ENCODE peak calls at places on chromosomes 11 and 22, in nine cellular contexts. Z is GM12878; O is Calu3; Q is OCI-LY7; G is fibroblast of lung; H is CD8-positive, alpha-beta T cell; Y is GM06990; D is HFF-Myc; A is brain microvascular endothelial cell. E is an unnamed sample.

GRCh38 chr22:33000342-33001280 is 57.6 kb downstream of the SYN3 start:
- DNase-seq in A (peak), H (peak), O (peak), Y (peak), G (peak), D (peak), Q (peak), Z (no peak), E (no peak)

GRCh38 chr11:130476200-130476921 is 27.9 kb downstream of the ADAMTS15 start:
- DNase-seq in O (no peak), A (no peak), Y (no peak), Z (no peak), Q (no peak), H (peak), G (peak), D (no peak), E (no peak)

GRCh38 chr11:12767022-12767421 is 92.8 kb downstream of the TEAD1 start:
- DNase-seq in Z (no peak), Q (no peak), H (no peak), Y (no peak), D (no peak), O (no peak), G (no peak), A (no peak), E (no peak)

GRCh38 chr11:46903846-46904245 is 14.5 kb downstream of the LRP4 start:
- DNase-seq in Y (no peak), O (no peak), Z (no peak), H (no peak), A (no peak), D (no peak), G (no peak), Q (peak), E (no peak)

GRCh38 chr11:31956310-31956709 is 134.6 kb upstream of the RCN1 start:
- DNase-seq in O (no peak), G (peak), H (no peak), Q (no peak), A (peak), Y (no peak), Z (no peak), D (no peak), E (no peak)

GRCh38 chr11:124895471-124895971 is 2.1 kb downstream of the ROBO4 start:
- DNase-seq in Y (no peak), A (no peak), Q (no peak), G (no peak), D (no peak), H (no peak), O (no peak), Z (no peak), E (no peak)

GRCh38 chr11:67056640-67057409 is at the start of gene RHOD:
- DNase-seq in Q (no peak), D (no peak), G (peak), Z (no peak), H (peak), A (no peak), Y (no peak), O (peak), E (no peak)

GRCh38 chr11:76903325-76903724 is 42.6 kb downstream of the ACER3 start:
- DNase-seq in Z (no peak), Q (no peak), G (no peak), H (no peak), D (no peak), A (no peak), O (peak), Y (no peak), E (no peak)

GRCh38 chr11:64713031-64713780 is 9.8 kb downstream of the NRXN2 start:
- DNase-seq in O (no peak), Z (no peak), Q (no peak), D (no peak), H (no peak), G (peak), Y (no peak), A (no peak), E (no peak)

GRCh38 chr11:72793081-72793451 is 781 bp downstream of the STARD10 start:
- DNase-seq in A (no peak), Q (peak), Z (no peak), Y (no peak), G (no peak), O (no peak), D (no peak), H (no peak), E (no peak)

GRCh38 chr11:12693075-12693473 is 18.9 kb downstream of the TEAD1 start:
- DNase-seq in D (no peak), Y (no peak), G (peak), H (no peak), Z (no peak), O (no peak), Q (no peak), A (no peak), E (no peak)

GRCh38 chr11:35735411-35735810 is 72.8 kb downstream of the TRIM44 start:
- DNase-seq in Q (no peak), O (no peak), A (no peak), Y (no peak), G (no peak), D (no peak), H (no peak), Z (no peak), E (no peak)

GRCh38 chr22:48901324-48901723 is 926.3 kb downstream of the BRD1 start:
- DNase-seq in O (no peak), D (no peak), H (peak), Z (no peak), G (no peak), Y (no peak), A (no peak), Q (no peak), E (no peak)

GRCh38 chr11:10900686-10901415 is 43.0 kb upstream of the ZBED5 start:
- DNase-seq in H (no peak), A (no peak), D (no peak), Y (no peak), G (peak), O (no peak), Q (no peak), Z (no peak), E (no peak)

GRCh38 chr11:3854660-3854976 is 846 bp upstream of the STIM1 start:
- DNase-seq in G (no peak), Q (no peak), Y (no peak), O (no peak), H (no peak), Z (no peak), A (no peak), D (no peak), E (no peak)
- TF ChIP-seq CTCF in G (no peak), Q (no peak), Y (no peak), O (no peak), H (no peak), Z (no peak), A (no peak), D (no peak), E (no peak)

GRCh38 chr11:133705873-133706272 is 139.4 kb downstream of the SPATA19 start:
- DNase-seq in Y (no peak), G (no peak), H (no peak), A (no peak), D (no peak), Q (no peak), O (no peak), Z (no peak), E (no peak)

GRCh38 chr11:133710681-133711240 is 134.6 kb downstream of the SPATA19 start:
- DNase-seq in A (no peak), Y (no peak), Q (no peak), D (no peak), H (no peak), G (no peak), Z (no peak), O (no peak), E (no peak)

GRCh38 chr11:133710241-133710640 is 135.1 kb downstream of the SPATA19 start:
- DNase-seq in H (no peak), D (no peak), Q (no peak), O (no peak), Y (no peak), A (no peak), G (no peak), Z (no peak), E (no peak)

GRCh38 chr11:133706925-133707794 is 138.2 kb downstream of the SPATA19 start:
- DNase-seq in Y (no peak), O (no peak), H (no peak), Z (no peak), A (no peak), Q (no peak), D (no peak), G (no peak), E (no peak)

GRCh38 chr11:133708547-133709051 is 136.7 kb downstream of the SPATA19 start:
- DNase-seq in A (no peak), Z (no peak), O (no peak), Q (no peak), Y (no peak), D (no peak), G (no peak), H (no peak), E (no peak)
- TF ChIP-seq CTCF in A (no peak), Z (no peak), O (no peak), Q (no peak), Y (no peak), D (no peak), G (no peak), H (no peak), E (no peak)

GRCh38 chr11:59755701-59756495 is 722 bp downstream of the STX3 start:
- DNase-seq in Q (no peak), D (no peak), H (no peak), G (peak), Z (no peak), O (peak), A (peak), Y (no peak), E (no peak)
- TF ChIP-seq CTCF in Q (no peak), D (no peak), H (no peak), G (no peak), Z (no peak), O (no peak), A (no peak), Y (no peak), E (no peak)

DNA sequence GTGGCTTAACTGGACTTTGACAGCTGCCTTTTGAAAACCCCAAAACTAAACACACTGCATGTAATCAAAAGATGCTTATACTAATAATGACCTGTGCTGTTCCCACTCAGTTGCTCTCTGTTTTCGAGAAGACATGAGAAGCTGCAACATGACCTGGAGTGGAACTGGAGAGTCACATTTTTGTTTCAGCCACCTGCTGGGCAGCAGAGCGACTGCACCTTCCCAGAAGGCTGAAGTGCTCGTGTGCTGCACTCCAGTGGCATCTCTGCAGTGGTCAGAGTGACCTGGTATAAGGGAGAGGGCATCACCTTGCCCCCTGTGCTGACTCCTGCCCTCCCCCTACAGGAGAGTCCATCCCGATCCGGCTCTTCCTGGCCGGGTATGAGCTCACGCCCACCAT is 8.6 kb downstream of the THYN1 start:
- DNase-seq in Z (no peak), H (no peak), Y (peak), A (no peak), O (peak), Q (peak), D (no peak), G (no peak), E (no peak)
- TF ChIP-seq CTCF in Z (peak), H (peak), Y (peak), A (peak), O (peak), Q (peak), D (peak), G (no peak), E (peak)

GRCh38 chr11:122788781-122789535 is 49.3 kb upstream of the CRTAM start:
- DNase-seq in G (no peak), H (no peak), D (no peak), Q (no peak), Z (no peak), O (no peak), A (no peak), Y (no peak), E (no peak)
- TF ChIP-seq CTCF in G (no peak), H (no peak), D (peak), Q (peak), Z (peak), O (no peak), A (peak), Y (peak), E (peak)

GRCh38 chr11:113553235-113553634 is 78.0 kb upstream of the DRD2 start:
- DNase-seq in Q (no peak), Z (no peak), O (no peak), G (peak), D (peak), A (peak), Y (no peak), H (peak), E (no peak)

GRCh38 chr11:113554531-113554930 is 79.3 kb upstream of the DRD2 start:
- DNase-seq in G (no peak), Q (peak), Z (no peak), D (no peak), A (no peak), H (peak), O (no peak), Y (no peak), E (no peak)

GRCh38 chr11:113552271-113552670 is 77.1 kb upstream of the DRD2 start:
- DNase-seq in H (no peak), D (no peak), G (no peak), A (no peak), O (no peak), Q (no peak), Z (no peak), Y (no peak), E (no peak)

GRCh38 chr11:113555071-113555739 is 80.0 kb upstream of the DRD2 start:
- DNase-seq in Q (no peak), G (peak), A (no peak), O (no peak), H (peak), D (no peak), Z (no peak), Y (no peak), E (no peak)

GRCh38 chr11:113553905-113554304 is 78.7 kb upstream of the DRD2 start:
- DNase-seq in O (no peak), Q (peak), Z (no peak), H (peak), D (no peak), Y (no peak), A (no peak), G (peak), E (no peak)
- TF ChIP-seq CTCF in O (no peak), Q (peak), Z (no peak), H (no peak), D (no peak), Y (no peak), A (no peak), G (no peak), E (no peak)

GRCh38 chr11:61414547-61414946 is 15.2 kb downstream of the CPSF7 start:
- DNase-seq in G (no peak), Q (no peak), Z (no peak), D (no peak), A (no peak), H (no peak), O (no peak), Y (no peak), E (no peak)

GRCh38 chr11:61417670-61418069 is 12.1 kb downstream of the CPSF7 start:
- DNase-seq in H (no peak), A (no peak), Y (no peak), D (no peak), O (no peak), G (no peak), Z (no peak), Q (no peak), E (no peak)

GRCh38 chr11:61413496-61413895 is 16.3 kb downstream of the CPSF7 start:
- DNase-seq in O (no peak), Q (no peak), A (no peak), G (peak), D (no peak), Y (no peak), H (no peak), Z (no peak), E (no peak)

GRCh38 chr11:61415381-61415780 is 14.4 kb downstream of the CPSF7 start:
- DNase-seq in A (no peak), Z (no peak), H (no peak), G (no peak), Q (no peak), O (no peak), D (no peak), Y (no peak), E (no peak)

DNA sequence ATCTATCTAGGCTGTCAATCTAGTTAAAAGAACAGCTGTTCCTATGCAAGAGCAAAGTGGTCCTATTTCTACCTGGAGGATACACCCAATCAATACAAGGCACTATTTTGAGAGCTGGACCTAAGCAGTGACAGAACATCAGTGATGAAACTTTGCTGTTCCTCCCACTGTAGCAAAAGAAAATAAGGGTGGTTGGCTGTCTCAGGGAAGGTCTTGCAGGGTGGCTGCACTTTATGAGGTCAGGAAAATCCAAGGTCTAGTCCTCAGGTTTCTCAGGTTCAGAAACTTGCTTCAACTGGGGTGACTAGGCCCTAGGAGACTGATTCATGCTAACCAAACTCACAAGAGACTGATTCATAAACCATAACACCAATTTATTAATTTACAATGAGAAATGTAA is 11.6 kb downstream of the CPSF7 start:
- DNase-seq in Y (no peak), H (no peak), G (no peak), Q (no peak), A (no peak), O (no peak), D (no peak), Z (no peak), E (no peak)
- TF ChIP-seq CTCF in Y (no peak), H (no peak), G (no peak), Q (no peak), A (no peak), O (no peak), D (no peak), Z (no peak), E (no peak)

DNA sequence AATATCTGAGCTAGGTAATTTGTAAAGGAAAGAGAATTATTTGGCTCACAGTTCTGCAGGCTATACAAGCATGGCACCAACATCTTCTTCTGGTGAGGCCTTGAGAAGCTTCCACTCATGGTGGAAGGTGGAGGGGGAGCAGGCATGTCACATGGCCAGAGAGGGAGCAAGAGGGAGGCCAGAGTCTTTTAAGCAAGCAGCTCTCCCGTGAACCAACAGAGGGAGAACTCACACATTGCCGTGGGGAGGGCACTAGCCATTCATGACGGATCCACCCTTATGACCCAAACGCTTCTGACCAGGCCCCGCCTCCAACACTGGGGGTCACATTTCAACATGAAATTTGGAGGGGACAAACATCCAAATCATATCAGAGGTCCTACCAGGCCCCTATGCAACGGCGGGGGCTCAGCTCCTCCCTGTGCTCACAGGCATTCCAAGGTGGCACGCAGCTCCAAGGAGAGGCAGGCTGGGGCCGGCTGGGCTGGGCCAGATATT is 4.6 kb downstream of the C11orf96 start:
- DNase-seq in Y (no peak), O (no peak), Z (no peak), D (no peak), G (peak), Q (no peak), H (no peak), A (no peak), E (no peak)
- TF ChIP-seq CTCF in Y (peak), O (no peak), Z (peak), D (peak), G (peak), Q (no peak), H (no peak), A (peak), E (no peak)

GRCh38 chr11:114953039-114953438 is 274.7 kb downstream of the NXPE2 start:
- DNase-seq in Y (no peak), A (no peak), G (no peak), Z (no peak), O (no peak), D (no peak), Q (peak), H (no peak), E (no peak)
- TF ChIP-seq CTCF in Y (peak), A (no peak), G (no peak), Z (no peak), O (no peak), D (no peak), Q (peak), H (no peak), E (peak)